ENCODE peak calls at places on chromosomes 11 and 22, in seven cellular contexts. One of them, this sample, is unnamed. For H3K9me3, the result is how much of the 10 kb centered on the place peaks cover.

GRCh38 chr11:129273944-129274343 is 81.8 kb upstream of the ARHGAP32 start:
- DNase-seq in uterus: no peak
- DNase-seq in testis: no peak
- DNase-seq in K562: no peak
- DNase-seq in upper lobe of left lung: no peak
- DNase-seq in right lobe of liver: no peak
- DNase-seq in sigmoid colon: no peak
- DNase-seq in this sample: no peak

GRCh38 chr11:980438-981365 is 55.0 kb downstream of the AP2A2 start:
- DNase-seq in uterus: no peak
- DNase-seq in testis: peak
- DNase-seq in K562: no peak
- DNase-seq in upper lobe of left lung: peak
- DNase-seq in right lobe of liver: no peak
- DNase-seq in sigmoid colon: no peak
- DNase-seq in this sample: peak

GRCh38 chr11:19905280-19905853 is 192.7 kb downstream of the NAV2 start:
- DNase-seq in uterus: no peak
- DNase-seq in testis: no peak
- DNase-seq in K562: peak
- DNase-seq in upper lobe of left lung: no peak
- DNase-seq in right lobe of liver: no peak
- DNase-seq in sigmoid colon: no peak
- DNase-seq in this sample: no peak

GRCh38 chr11:2709429-2709828 is 9.6 kb upstream of the KCNQ1OT1 start:
- DNase-seq in uterus: peak
- DNase-seq in testis: peak
- DNase-seq in K562: no peak
- DNase-seq in upper lobe of left lung: no peak
- DNase-seq in right lobe of liver: no peak
- DNase-seq in sigmoid colon: peak
- DNase-seq in this sample: no peak

GRCh38 chr11:57249384-57250319 is 12.6 kb upstream of the APLNR start:
- DNase-seq in uterus: peak
- DNase-seq in testis: peak
- DNase-seq in K562: peak
- DNase-seq in upper lobe of left lung: no peak
- DNase-seq in right lobe of liver: peak
- DNase-seq in sigmoid colon: peak
- DNase-seq in this sample: peak

GRCh38 chr11:65915101-65915820 is 3.6 kb downstream of the C11orf68 start:
- DNase-seq in uterus: no peak
- DNase-seq in testis: no peak
- DNase-seq in K562: no peak
- DNase-seq in upper lobe of left lung: no peak
- DNase-seq in right lobe of liver: no peak
- DNase-seq in sigmoid colon: no peak
- DNase-seq in this sample: no peak

GRCh38 chr11:72736452-72737069 is 15.6 kb downstream of the ARAP1 start:
- DNase-seq in uterus: no peak
- DNase-seq in testis: peak
- DNase-seq in K562: peak
- DNase-seq in upper lobe of left lung: no peak
- DNase-seq in right lobe of liver: peak
- DNase-seq in sigmoid colon: peak
- DNase-seq in this sample: no peak

GRCh38 chr11:67576742-67577475 is 6.7 kb upstream of the GSTP1 start:
- DNase-seq in uterus: no peak
- DNase-seq in testis: no peak
- DNase-seq in K562: peak
- DNase-seq in upper lobe of left lung: no peak
- DNase-seq in right lobe of liver: no peak
- DNase-seq in sigmoid colon: no peak
- DNase-seq in this sample: no peak

GRCh38 chr22:39625554-39626537 is 55.3 kb downstream of the CACNA1I start:
- DNase-seq in uterus: no peak
- DNase-seq in testis: no peak
- DNase-seq in K562: peak
- DNase-seq in upper lobe of left lung: no peak
- DNase-seq in right lobe of liver: peak
- DNase-seq in sigmoid colon: no peak
- DNase-seq in this sample: no peak

DNA sequence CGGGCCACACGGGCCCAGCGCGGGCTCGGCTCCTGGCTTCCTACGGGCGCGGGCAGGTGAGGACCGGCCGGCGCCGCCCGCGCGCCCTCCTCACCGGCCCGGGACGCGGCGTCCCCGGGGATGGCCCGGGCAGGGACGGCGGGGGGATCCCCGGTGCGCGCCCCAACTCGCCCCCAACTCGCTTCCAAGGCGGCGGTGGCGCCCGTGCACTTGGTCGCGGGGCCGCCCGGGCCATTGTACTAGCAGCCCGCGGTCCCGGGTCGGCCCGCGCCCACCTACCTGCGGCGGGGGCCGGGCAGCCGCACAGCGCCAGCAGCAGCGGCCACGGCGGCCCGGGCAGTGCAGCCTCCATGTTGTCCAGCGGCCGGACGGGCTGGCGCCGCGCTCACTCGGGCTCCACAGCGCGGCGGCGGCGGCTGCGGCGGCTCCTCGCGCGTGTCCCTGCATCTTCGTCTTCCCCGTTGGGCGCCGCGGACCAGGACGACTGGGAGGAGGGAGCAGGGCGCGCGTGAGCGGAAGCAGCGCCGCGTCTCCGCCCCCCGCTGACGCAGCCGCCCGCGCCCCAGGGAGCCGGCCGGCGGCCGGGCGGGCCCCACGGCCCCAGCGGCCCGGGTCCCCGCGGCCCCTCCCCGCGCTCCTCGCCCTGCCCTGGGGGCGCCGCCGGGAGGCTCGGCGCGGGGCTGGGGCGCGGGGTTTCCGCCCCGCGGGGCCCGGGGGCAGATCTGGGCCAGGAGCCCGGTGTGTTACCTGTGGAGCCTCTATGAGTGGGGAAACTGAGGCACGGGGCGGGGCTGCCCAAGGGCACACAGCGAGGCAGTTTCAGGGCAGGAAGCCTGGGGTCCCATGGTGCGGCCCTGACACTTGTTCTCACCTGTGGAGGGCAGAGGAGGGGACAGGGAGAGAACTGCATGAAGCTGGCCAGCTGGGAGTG is 159.3 kb upstream of the GRK3 start:
- DNase-seq in uterus: peak
- DNase-seq in testis: peak
- DNase-seq in K562: peak
- DNase-seq in upper lobe of left lung: peak
- DNase-seq in right lobe of liver: peak
- DNase-seq in sigmoid colon: peak
- DNase-seq in this sample: peak
- TF ChIP-seq POLR2A in uterus: peak
- TF ChIP-seq POLR2A in testis: peak
- TF ChIP-seq POLR2A in K562: no peak
- TF ChIP-seq POLR2A in upper lobe of left lung: peak
- TF ChIP-seq POLR2A in right lobe of liver: peak
- TF ChIP-seq POLR2A in sigmoid colon: no peak
- TF ChIP-seq POLR2A in this sample: no peak

GRCh38 chr11:132490976-132491375 is 1041.3 kb downstream of the OPCML start:
- DNase-seq in uterus: no peak
- DNase-seq in testis: peak
- DNase-seq in K562: no peak
- DNase-seq in upper lobe of left lung: no peak
- DNase-seq in right lobe of liver: no peak
- DNase-seq in sigmoid colon: peak
- DNase-seq in this sample: no peak
- H3K9me3 ChIP-seq in uterus: under half
- H3K9me3 ChIP-seq in testis: under half
- H3K9me3 ChIP-seq in K562: under half
- H3K9me3 ChIP-seq in upper lobe of left lung: under half
- H3K9me3 ChIP-seq in right lobe of liver: under half
- H3K9me3 ChIP-seq in sigmoid colon: under half
- H3K9me3 ChIP-seq in this sample: under half

DNA sequence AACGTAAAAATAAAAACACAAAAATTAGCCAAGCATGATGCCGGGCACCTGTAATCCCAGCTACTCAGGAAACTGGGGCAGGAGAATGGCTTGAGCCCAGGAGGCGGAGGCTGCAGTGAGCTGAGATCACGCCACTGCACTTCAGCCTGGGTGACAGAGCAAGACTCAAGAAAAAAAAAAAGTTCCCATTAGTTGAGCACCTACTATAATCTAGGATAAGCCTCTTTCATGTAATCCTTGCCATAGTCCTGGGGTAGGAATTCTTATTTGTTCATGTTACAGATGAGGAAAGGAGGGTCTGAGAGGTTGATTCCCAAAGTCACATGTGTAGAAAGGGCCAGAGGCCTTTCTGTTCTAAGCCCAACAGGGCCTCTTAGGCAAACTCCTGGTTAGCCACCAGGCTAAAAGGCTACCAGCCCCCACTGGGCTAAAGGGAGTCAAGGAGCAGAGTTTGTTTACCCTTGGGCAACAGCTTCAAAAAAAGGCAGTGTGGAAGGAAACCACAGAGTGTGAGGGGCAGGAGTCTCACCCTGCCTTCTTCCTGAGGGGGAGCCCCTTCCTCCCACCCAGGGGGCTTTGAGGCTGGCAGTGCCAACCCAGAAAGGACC is 21.6 kb upstream of the CSNK1E start:
- DNase-seq in uterus: peak
- DNase-seq in testis: no peak
- DNase-seq in K562: no peak
- DNase-seq in upper lobe of left lung: no peak
- DNase-seq in right lobe of liver: peak
- DNase-seq in sigmoid colon: peak
- DNase-seq in this sample: no peak
- TF ChIP-seq POLR2A in uterus: no peak
- TF ChIP-seq POLR2A in testis: no peak
- TF ChIP-seq POLR2A in K562: no peak
- TF ChIP-seq POLR2A in upper lobe of left lung: no peak
- TF ChIP-seq POLR2A in right lobe of liver: no peak
- TF ChIP-seq POLR2A in sigmoid colon: no peak
- TF ChIP-seq POLR2A in this sample: no peak

DNA sequence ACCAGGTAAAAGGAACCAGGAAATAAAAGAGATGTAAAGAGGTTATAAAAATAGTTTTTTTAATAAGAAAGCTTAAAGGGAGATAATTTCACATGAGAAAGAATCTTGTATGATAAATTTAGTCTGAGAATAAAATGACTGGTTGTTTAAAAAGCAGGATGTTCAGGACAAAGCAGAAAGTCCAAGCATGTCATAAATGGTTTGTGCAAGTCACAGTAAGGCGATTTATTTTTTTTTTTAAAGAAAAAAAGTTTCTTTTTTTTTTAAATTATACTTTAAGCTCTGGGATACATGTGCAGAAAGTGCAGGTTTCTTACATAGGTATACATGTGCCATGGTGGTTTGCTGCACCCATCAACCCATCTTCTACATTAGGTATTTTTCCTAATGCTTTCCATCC is 30.8 kb downstream of the GLYATL2 start:
- DNase-seq in uterus: no peak
- DNase-seq in testis: no peak
- DNase-seq in K562: no peak
- DNase-seq in upper lobe of left lung: no peak
- DNase-seq in right lobe of liver: no peak
- DNase-seq in sigmoid colon: no peak
- DNase-seq in this sample: no peak
- H3K9me3 ChIP-seq in uterus: under half
- H3K9me3 ChIP-seq in testis: under half
- H3K9me3 ChIP-seq in K562: under half
- H3K9me3 ChIP-seq in upper lobe of left lung: under half
- H3K9me3 ChIP-seq in right lobe of liver: under half
- H3K9me3 ChIP-seq in sigmoid colon: under half
- H3K9me3 ChIP-seq in this sample: under half

GRCh38 chr11:8812438-8812837 is 98.6 kb upstream of the AKIP1 start:
- DNase-seq in uterus: peak
- DNase-seq in testis: no peak
- DNase-seq in K562: no peak
- DNase-seq in upper lobe of left lung: no peak
- DNase-seq in right lobe of liver: peak
- DNase-seq in sigmoid colon: peak
- DNase-seq in this sample: peak

GRCh38 chr11:8809185-8809584 is 101.8 kb upstream of the AKIP1 start:
- DNase-seq in uterus: no peak
- DNase-seq in testis: no peak
- DNase-seq in K562: no peak
- DNase-seq in upper lobe of left lung: no peak
- DNase-seq in right lobe of liver: no peak
- DNase-seq in sigmoid colon: no peak
- DNase-seq in this sample: no peak

GRCh38 chr11:8811571-8811970 is 99.4 kb upstream of the AKIP1 start:
- DNase-seq in uterus: peak
- DNase-seq in testis: no peak
- DNase-seq in K562: no peak
- DNase-seq in upper lobe of left lung: no peak
- DNase-seq in right lobe of liver: no peak
- DNase-seq in sigmoid colon: no peak
- DNase-seq in this sample: no peak

GRCh38 chr11:8809605-8810272 is 101.2 kb upstream of the AKIP1 start:
- DNase-seq in uterus: no peak
- DNase-seq in testis: peak
- DNase-seq in K562: no peak
- DNase-seq in upper lobe of left lung: no peak
- DNase-seq in right lobe of liver: no peak
- DNase-seq in sigmoid colon: no peak
- DNase-seq in this sample: no peak

DNA sequence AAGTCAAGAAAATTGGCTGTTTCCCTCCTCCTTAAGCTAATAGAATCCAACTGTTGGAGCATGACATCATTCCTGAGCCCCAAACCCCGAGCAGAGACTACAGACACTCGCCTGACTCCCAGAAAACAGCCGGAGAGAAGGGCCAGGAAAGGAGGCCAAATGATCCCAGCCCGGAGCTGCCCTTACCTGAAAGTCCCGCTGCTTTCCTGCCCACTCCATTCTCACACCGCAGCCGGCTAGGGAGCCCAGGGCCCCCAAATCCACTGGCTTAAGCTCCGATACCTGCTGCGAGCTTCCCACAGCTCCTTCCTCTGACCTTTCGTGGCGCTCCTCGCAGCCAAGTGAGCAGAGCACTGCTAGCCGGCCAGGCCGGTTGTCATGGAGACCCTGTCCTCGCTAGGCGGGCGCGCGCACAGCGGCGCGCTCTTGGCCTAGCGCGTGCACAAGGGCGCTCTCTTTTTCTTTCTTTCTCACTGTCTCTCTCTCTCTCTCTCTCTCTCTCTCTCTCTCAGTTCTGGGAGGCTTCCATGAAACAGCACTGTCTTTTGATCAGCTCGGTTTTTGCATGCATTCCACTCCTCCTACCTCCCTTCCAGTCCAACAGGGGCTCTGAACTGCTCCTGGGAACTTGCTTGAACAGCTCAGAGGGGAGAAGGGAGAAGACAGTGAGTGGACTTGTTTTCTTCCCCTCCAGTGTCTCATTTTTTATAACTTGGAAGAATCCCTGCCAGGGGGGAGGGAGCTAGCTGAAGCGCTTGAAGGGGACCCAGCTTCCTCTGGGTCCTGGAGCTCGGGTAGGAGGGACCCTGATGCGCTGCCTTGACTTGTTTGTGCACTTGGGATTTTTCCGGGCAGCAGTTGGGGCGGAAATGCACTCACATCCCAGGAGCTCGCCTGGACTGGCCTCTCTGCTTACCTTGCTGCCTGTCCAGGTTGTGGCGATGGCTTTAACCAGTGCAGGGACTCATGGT is 100.4 kb upstream of the AKIP1 start:
- DNase-seq in uterus: peak
- DNase-seq in testis: peak
- DNase-seq in K562: peak
- DNase-seq in upper lobe of left lung: peak
- DNase-seq in right lobe of liver: peak
- DNase-seq in sigmoid colon: peak
- DNase-seq in this sample: peak
- TF ChIP-seq POLR2A in uterus: peak
- TF ChIP-seq POLR2A in testis: peak
- TF ChIP-seq POLR2A in K562: no peak
- TF ChIP-seq POLR2A in upper lobe of left lung: peak
- TF ChIP-seq POLR2A in right lobe of liver: no peak
- TF ChIP-seq POLR2A in sigmoid colon: peak
- TF ChIP-seq POLR2A in this sample: peak

This sample was measured in stomach.